ENCODE peak calls at places on chromosomes 2 and 18, in six cellular contexts. E is mesendoderm, S is fibroblast of lung, B is stomach, O is K562, F is astrocyte. M is an unnamed sample. For H3K4me1, the result is how much of the 10 kb centered on the place peaks cover.

GRCh38 chr2:26555246-26556133 is 77.6 kb upstream of the OTOF start:
- DNase-seq in E (peak), S (no peak), B (no peak), O (peak), F (no peak), M (no peak)

GRCh38 chr2:147630585-147630984 is 214.2 kb upstream of the ACVR2A start:
- DNase-seq in E (no peak), S (peak), B (no peak), O (no peak), F (peak), M (no peak)

GRCh38 chr2:97546711-97547110 is 43.0 kb downstream of the ANKRD36B start:
- DNase-seq in E (no peak), S (no peak), B (no peak), O (no peak), F (no peak), M (no peak)

GRCh38 chr18:8351173-8351572 is 258.1 kb upstream of the RAB12 start:
- DNase-seq in E (no peak), S (no peak), B (no peak), O (no peak), F (no peak), M (no peak)

GRCh38 chr18:36196239-36196995 is 9.1 kb downstream of the MOCOS start:
- DNase-seq in E (no peak), S (no peak), B (no peak), O (no peak), F (no peak), M (no peak)

GRCh38 chr18:46097378-46097852 is 681 bp downstream of the ATP5F1A start:
- DNase-seq in E (no peak), S (no peak), B (peak), O (no peak), F (no peak), M (no peak)

GRCh38 chr2:227313310-227313709 is 11.7 kb upstream of the MFF start:
- DNase-seq in E (no peak), S (no peak), B (no peak), O (no peak), F (no peak), M (no peak)

GRCh38 chr18:38576915-38577314 is 1011.3 kb upstream of the CELF4 start:
- DNase-seq in E (no peak), S (no peak), B (no peak), O (no peak), F (no peak), M (no peak)

GRCh38 chr2:120238728-120239487 is 13.7 kb upstream of the RALB start:
- DNase-seq in E (no peak), S (peak), B (peak), O (peak), F (peak), M (no peak)

GRCh38 chr18:44805643-44806042 is 125.0 kb downstream of the SETBP1 start:
- DNase-seq in E (no peak), S (no peak), B (no peak), O (no peak), F (no peak), M (no peak)

GRCh38 chr18:44802508-44802907 is 121.8 kb downstream of the SETBP1 start:
- DNase-seq in E (no peak), S (peak), B (no peak), O (no peak), F (peak), M (no peak)

GRCh38 chr18:44803019-44803650 is 122.4 kb downstream of the SETBP1 start:
- DNase-seq in E (peak), S (peak), B (peak), O (no peak), F (peak), M (no peak)

GRCh38 chr18:44805176-44805575 is 124.5 kb downstream of the SETBP1 start:
- DNase-seq in E (no peak), S (no peak), B (no peak), O (no peak), F (no peak), M (no peak)

DNA sequence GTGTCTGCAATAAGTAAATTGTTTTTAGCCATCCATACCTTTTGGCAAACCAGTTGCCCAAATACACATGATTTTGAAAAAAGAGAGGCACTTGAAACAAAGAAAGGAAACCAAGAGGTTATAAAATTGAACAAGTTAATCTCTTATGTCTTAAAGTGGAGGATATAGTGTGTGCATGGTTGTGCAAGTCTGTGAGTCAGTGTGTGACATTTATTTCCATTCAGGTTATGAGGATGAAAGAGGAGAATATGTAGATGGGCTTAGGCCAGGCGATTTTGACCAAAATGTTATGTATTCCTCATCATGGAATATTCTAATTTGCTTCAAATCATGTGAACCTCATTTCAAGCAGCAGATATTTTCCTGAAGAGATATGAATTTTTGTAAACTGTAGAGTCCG is 123.3 kb downstream of the SETBP1 start:
- DNase-seq in E (no peak), S (no peak), B (no peak), O (no peak), F (no peak), M (no peak)
- H3K4me1 ChIP-seq in E (under half), S (under half), B (under half), O (under half), F (under half), M (under half)

GRCh38 chr2:37688771-37689468 is 17.5 kb upstream of the CDC42EP3 start:
- DNase-seq in E (peak), S (peak), B (no peak), O (no peak), F (peak), M (no peak)

GRCh38 chr2:37684809-37685208 is 13.4 kb upstream of the CDC42EP3 start:
- DNase-seq in E (no peak), S (no peak), B (no peak), O (no peak), F (no peak), M (no peak)

GRCh38 chr2:37692731-37693130 is 21.3 kb upstream of the CDC42EP3 start:
- DNase-seq in E (no peak), S (no peak), B (no peak), O (no peak), F (no peak), M (no peak)

GRCh38 chr2:37686792-37687595 is 15.6 kb upstream of the CDC42EP3 start:
- DNase-seq in E (no peak), S (peak), B (no peak), O (no peak), F (peak), M (no peak)

GRCh38 chr2:37689751-37690150 is 18.3 kb upstream of the CDC42EP3 start:
- DNase-seq in E (no peak), S (peak), B (no peak), O (no peak), F (no peak), M (no peak)
- H3K27ac ChIP-seq in E (peak), S (no peak), B (peak), O (no peak), F (peak), M (no peak)

DNA sequence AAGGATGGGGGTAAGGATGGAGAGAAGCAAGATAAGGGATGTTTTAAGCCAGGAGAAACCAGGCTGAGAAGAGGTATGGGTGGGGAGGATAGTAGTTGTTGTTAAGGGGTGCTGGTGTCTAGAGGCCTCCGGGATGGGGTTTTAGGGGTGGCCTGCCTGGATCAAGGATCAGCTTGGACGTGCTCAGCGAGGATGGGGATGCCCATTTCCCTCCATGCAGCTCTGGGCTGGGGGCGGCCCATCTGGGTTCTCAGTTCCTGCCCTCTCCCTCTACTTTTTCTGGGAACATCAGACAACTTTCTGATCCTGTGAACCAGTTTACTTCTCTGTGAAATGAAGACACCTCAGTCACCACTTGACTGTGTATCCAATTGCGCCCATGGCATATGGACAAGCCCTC is 10.1 kb downstream of the B3GNT2 start:
- DNase-seq in E (no peak), S (no peak), B (no peak), O (no peak), F (no peak), M (no peak)
- H3K4me1 ChIP-seq in E (under half), S (under half), B (under half), O (under half), F (under half), M (under half)

GRCh38 chr2:106140091-106140490 is 54.0 kb downstream of the UXS1 start:
- DNase-seq in E (no peak), S (no peak), B (no peak), O (no peak), F (no peak), M (no peak)
- H3K27ac ChIP-seq in E (no peak), S (no peak), B (peak), O (no peak), F (no peak), M (no peak)

DNA sequence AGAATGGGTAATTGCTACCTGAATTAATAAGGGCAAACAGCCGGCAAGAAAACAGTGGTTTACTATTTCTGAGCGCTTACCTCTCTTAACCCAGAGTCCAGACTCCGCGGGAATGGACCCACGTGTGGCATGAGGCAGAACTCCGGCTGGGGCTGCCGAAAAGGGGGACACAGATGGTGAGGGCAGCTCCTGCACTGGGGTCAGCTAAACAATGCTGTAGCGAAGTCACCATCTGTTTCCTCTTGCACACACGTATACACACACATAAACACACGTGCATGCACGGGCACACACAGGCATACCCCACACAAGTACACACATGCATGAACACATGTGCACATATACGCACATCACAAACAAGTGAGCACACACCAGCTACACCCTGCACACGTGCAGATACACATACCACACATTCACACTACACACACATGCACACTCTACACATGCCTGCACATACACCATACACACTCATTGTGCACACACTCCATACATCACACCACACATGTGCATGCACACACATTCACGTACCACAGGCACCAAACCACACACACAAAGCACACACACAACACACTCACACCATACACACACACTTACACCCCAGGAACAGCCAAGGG is 105.9 kb upstream of the ID2 start:
- DNase-seq in E (no peak), S (no peak), B (peak), O (no peak), F (no peak), M (no peak)
- H3K4me1 ChIP-seq in E (under half), S (under half), B (under half), O (under half), F (under half), M (under half)

DNA sequence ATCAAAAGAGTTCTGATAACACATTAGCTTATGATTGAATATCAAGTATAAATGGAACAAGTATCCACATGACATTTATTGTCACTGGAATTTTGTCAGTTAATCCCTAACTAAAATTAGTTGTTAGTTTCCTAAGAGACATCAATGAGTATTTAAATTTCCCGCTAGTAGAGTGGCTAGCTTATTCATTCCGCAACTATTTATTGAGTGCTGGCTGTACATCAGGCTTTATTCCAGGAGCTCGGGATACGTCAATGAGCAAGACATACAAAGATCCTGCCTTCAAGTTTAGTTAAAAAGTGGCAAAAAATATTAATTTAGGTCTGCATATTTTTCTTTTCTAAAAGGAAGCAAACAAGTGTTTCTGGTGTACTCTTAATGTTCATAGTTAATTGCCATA is 59.3 kb downstream of the PRKRA start:
- DNase-seq in E (no peak), S (peak), B (no peak), O (no peak), F (no peak), M (no peak)
- H3K27ac ChIP-seq in E (no peak), S (no peak), B (no peak), O (no peak), F (no peak), M (no peak)

DNA sequence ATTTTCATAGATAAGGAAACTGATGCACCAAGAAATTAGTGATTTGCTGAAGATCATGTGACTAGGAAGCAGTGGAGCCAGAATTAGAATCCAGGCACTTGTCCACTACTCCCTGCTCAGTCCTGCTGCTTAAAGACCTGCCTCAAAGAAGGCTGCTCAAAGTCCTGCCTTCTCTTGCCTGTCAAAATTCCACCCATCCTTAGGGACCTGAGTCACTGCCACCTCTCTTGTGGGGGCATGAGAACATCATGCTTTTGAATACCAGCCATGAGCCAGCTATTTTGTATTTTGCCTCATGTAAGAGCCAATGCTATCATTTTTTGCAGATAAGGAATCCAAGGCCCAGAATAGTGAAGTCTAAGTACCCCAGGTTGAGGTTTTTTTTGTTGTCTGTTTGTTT is 47.1 kb downstream of the DDX1 start:
- DNase-seq in E (peak), S (peak), B (no peak), O (no peak), F (peak), M (no peak)
- H3K4me1 ChIP-seq in E (under half), S (under half), B (under half), O (under half), F (under half), M (under half)

DNA sequence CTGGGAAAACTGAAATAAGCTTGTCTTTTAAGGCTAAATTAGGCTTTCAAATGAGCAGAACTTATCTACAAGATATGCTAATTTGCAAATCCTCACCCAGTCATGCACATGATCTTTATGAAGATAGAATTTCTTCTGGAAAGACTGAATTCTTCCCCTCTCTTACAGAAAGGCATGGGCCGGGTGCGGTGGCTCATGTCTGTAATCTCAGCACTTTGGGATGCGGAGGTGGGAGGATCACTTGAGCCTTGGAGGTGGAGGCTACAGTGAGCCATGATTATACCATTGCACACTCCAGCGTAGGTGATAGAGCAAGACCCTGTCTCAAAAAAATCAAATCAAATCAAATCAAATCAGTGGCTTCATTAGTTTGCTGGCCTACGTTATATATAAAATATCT is 11.7 kb upstream of the FOXI3 start:
- DNase-seq in E (no peak), S (no peak), B (no peak), O (no peak), F (no peak), M (no peak)
- H3K27ac ChIP-seq in E (no peak), S (no peak), B (no peak), O (no peak), F (no peak), M (no peak)

GRCh38 chr2:169073211-169073971 is 4.0 kb downstream of the DHRS9 start:
- DNase-seq in E (no peak), S (peak), B (no peak), O (no peak), F (no peak), M (no peak)

GRCh38 chr2:169071455-169071854 is 2.1 kb downstream of the DHRS9 start:
- DNase-seq in E (no peak), S (no peak), B (no peak), O (no peak), F (no peak), M (no peak)

GRCh38 chr2:169077674-169078240 is 8.4 kb downstream of the DHRS9 start:
- DNase-seq in E (no peak), S (no peak), B (no peak), O (no peak), F (no peak), M (no peak)

GRCh38 chr2:169072163-169072925 is 3.0 kb downstream of the DHRS9 start:
- DNase-seq in E (no peak), S (no peak), B (no peak), O (no peak), F (no peak), M (no peak)

DNA sequence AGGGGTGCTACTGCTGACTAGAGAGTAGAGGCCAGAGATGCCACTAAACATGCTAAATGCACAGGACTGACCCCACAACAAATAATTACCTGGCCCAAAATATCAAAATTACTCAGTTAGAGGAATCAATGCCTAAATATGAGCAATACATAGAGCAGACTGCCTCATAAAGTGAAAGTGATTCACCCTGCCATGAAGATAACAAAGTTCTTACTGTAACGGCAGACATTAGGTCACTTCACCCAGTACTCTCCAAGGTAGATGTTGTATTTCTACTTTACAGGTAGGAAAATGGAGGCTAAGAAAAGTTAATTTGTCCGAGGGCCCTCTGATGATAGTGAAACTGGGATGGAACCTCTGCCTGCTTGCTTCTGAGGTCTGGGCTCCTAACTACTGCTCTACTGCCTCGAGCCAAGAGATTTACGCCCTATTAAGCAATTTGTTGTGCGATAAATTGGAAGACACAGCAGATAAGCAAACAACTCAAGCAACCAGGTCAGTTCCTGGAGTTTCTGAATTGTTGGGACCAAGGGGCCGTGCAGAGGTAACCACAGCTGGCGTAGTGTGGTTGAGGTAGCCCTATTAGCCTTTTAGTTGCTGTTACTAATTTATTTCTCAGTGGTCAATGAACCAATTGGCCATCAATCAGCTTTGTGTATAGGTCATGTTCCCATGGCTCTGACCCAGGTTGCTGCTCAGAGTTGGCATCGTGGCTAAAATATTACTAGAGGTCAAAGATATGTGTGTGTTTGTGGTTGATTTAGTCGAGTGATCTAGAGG is 4.8 kb downstream of the DHRS9 start:
- DNase-seq in E (no peak), S (peak), B (no peak), O (no peak), F (peak), M (no peak)
- H3K4me1 ChIP-seq in E (under half), S (under half), B (under half), O (half or more), F (under half), M (under half)

M was measured in iPS DF 6.9.